ENCODE peak calls at places on chromosome 20, in eight cellular contexts. E is mucosa of descending colon, C is type B pancreatic cell, Z is GM13976, K is left ventricle myocardium inferior, V is mammary epithelial cell, X is WTC11, D is cardiac fibroblast. R is an unnamed sample.

GRCh38 chr20:36493013-36493800 is 48.1 kb upstream of the MYL9 start:
- DNase-seq in E (peak; percentile 28), C (no peak), Z (no peak), K (no peak), V (no peak), X (peak; percentile 56), D (no peak), R (peak; percentile 47)

GRCh38 chr20:17205261-17205660 is 21.6 kb upstream of the PCSK2 start:
- DNase-seq in E (no peak), C (no peak), Z (no peak), K (no peak), V (no peak), X (no peak), D (no peak), R (no peak)

GRCh38 chr20:53660078-53660909 is 66.7 kb upstream of the ZNF217 start:
- DNase-seq in E (peak; percentile 60), C (no peak), Z (peak; percentile 52), K (no peak), V (no peak), X (peak; percentile 23), D (peak; percentile 36), R (no peak)

GRCh38 chr20:48238326-48238725 is 453.0 kb upstream of the SULF2 start:
- DNase-seq in E (no peak), C (no peak), Z (no peak), K (no peak), V (peak; percentile 57), X (no peak), D (peak; percentile 1), R (no peak)

GRCh38 chr20:45229264-45230056 is 8.3 kb downstream of the SEMG2 start:
- DNase-seq in E (peak; percentile 87), C (no peak), Z (peak; percentile 30), K (no peak), V (peak; percentile 47), X (peak; percentile 90), D (peak; percentile 13), R (no peak)

GRCh38 chr20:16945619-16946018 is 197.5 kb downstream of the OTOR start:
- DNase-seq in E (no peak), C (no peak), Z (no peak), K (no peak), V (no peak), X (no peak), D (no peak), R (no peak)

GRCh38 chr20:44540834-44541233 is 19.0 kb upstream of the SERINC3 start:
- DNase-seq in E (no peak), C (no peak), Z (no peak), K (no peak), V (peak; percentile 71), X (no peak), D (peak; percentile 82), R (no peak)

GRCh38 chr20:38275815-38276550 is 15.4 kb upstream of the KIAA1755 start:
- DNase-seq in E (no peak), C (no peak), Z (no peak), K (no peak), V (peak; percentile 83), X (no peak), D (peak; percentile 96), R (no peak)

GRCh38 chr20:732727-733126 is 35.6 kb downstream of the SLC52A3 start:
- DNase-seq in E (no peak), C (no peak), Z (no peak), K (no peak), V (no peak), X (no peak), D (no peak), R (no peak)

DNA sequence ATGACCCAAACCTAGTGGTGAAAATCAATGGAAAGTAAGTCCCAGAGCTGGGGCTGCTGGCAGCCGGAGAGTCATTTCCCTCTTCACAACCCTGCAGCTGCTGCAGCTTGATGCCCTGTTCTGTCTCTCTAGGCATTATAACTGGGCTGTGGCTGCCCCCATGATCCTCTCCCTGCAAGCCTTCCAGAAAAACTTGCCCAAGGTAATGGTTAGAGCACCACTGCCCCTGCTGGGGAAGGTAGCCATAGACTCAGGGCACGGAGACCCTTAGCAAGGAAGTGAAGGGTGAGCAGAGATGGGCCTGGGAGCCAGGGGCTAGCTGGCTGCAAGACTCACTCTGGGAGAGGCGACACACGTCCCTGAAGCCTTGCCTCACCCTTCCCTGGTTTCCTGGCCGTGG is 12.0 kb downstream of the LPIN3 start:
- DNase-seq in E (no peak), C (no peak), Z (no peak), K (no peak), V (no peak), X (no peak), D (no peak), R (no peak)
- TF ChIP-seq CTCF in E (no peak), C (no peak), Z (no peak), K (no peak), V (no peak), X (no peak), D (no peak), R (no peak)

DNA sequence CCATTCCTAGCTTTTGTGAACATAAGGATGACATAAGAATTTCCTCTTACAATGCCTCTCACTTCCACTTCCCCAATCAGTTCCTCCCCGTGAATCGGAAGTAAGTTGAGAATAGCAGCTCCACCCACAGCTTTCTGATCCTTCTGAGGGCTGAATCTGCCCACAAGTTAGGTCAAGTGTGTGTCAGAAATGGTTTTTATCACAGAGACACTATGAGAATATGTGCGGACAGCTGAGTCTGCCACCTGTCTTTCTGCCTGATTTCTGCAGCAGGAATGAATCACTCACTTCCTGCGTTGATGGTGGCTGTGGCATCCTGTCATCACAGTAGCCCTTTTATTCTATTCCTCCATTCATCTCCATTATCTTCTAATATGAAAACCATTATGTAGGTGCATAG is 70.2 kb downstream of the RIN2 start:
- DNase-seq in E (no peak), C (no peak), Z (peak; percentile 72), K (no peak), V (peak; percentile 78), X (no peak), D (peak; percentile 67), R (no peak)
- TF ChIP-seq CTCF in E (no peak), C (no peak), Z (peak; percentile 6), K (peak; percentile 57), V (peak; percentile 40), X (no peak), D (peak; percentile 55), R (no peak)

DNA sequence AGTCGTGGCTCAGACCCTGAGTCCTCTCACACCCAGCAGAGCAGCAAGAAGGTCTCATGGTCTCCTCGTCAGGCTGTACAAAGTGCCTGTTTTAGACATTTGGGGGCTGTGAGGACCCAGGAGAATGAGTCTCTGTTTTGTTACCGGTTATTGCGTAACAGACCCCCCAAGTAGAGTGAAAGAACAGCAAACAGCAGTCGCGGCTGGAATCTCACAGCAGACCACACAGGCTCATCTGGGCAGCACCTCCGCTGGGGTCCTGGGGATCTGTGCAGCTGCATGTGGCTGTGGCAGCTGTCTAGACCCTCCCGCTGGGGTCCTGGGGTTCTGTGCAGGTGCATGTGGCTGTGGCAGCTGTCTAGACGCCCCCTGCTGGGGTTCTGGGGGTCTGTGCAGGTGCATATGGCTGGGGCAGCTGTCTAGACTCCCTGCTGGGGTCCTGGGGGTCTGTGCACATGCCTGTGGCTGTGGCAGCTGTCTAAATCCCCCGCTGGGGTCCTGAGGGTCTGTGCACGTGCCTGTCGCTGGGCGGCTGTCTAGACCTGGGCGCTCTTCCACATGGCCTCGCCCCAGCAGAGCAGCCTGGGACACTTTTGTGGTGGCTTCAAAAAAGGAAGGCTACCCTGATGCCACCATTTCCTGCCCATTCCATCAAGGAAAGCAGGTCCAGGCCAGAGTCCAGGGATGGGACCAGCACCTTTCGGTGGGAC is 24.7 kb downstream of the ENTPD6 start:
- DNase-seq in E (no peak), C (no peak), Z (no peak), K (no peak), V (no peak), X (peak; percentile 42), D (no peak), R (no peak)
- TF ChIP-seq CTCF in E (no peak), C (peak; percentile 54), Z (no peak), K (peak; percentile 31), V (no peak), X (peak; percentile 18), D (peak; percentile 25), R (peak; percentile 48)

GRCh38 chr20:56171087-56172012 is 77.2 kb upstream of the MC3R start:
- DNase-seq in E (no peak), C (no peak), Z (no peak), K (no peak), V (peak; percentile 9), X (no peak), D (peak; percentile 7), R (no peak)
- TF ChIP-seq CTCF in E (no peak), C (peak; percentile 31), Z (no peak), K (peak; percentile 47), V (peak; percentile 48), X (no peak), D (peak; percentile 13), R (peak; percentile 47)

GRCh38 chr20:2671977-2672376 is 8.0 kb upstream of the IDH3B start:
- DNase-seq in E (no peak), C (no peak), Z (no peak), K (no peak), V (no peak), X (peak; percentile 66), D (no peak), R (no peak)
- TF ChIP-seq CTCF in E (no peak), C (peak; percentile 37), Z (peak; percentile 10), K (no peak), V (no peak), X (peak; percentile 25), D (peak; percentile 13), R (no peak)

GRCh38 chr20:47235111-47235510 is 121.4 kb downstream of the ZMYND8 start:
- DNase-seq in E (no peak), C (no peak), Z (no peak), K (no peak), V (no peak), X (no peak), D (no peak), R (no peak)
- TF ChIP-seq CTCF in E (no peak), C (no peak), Z (no peak), K (no peak), V (no peak), X (no peak), D (no peak), R (no peak)

DNA sequence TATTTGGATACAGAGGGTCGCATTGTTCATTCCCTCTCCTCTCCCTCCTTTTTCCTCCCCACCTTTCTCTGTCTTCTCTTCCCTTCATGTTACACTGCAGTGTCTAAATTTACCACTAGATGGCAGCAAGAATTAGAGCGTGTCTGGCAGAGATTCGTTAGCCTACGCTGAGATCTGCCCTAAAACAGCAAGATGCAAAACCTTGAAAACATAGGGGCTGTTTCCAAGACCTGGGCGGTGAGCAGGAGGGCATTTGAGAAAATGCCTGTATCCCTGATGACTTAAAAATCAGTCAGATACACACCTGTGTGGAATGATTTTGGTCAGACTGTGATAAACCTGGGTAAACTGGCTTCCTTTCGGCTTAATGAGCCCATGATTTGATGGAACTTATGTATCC is 101.5 kb upstream of the ISM1 start:
- DNase-seq in E (no peak), C (no peak), Z (peak; percentile 41), K (no peak), V (peak; percentile 57), X (peak; percentile 17), D (peak; percentile 73), R (no peak)
- TF ChIP-seq CTCF in E (peak; percentile 71), C (peak; percentile 95), Z (peak; percentile 84), K (peak; percentile 90), V (peak; percentile 78), X (peak; percentile 67), D (peak; percentile 90), R (peak; percentile 86)

DNA sequence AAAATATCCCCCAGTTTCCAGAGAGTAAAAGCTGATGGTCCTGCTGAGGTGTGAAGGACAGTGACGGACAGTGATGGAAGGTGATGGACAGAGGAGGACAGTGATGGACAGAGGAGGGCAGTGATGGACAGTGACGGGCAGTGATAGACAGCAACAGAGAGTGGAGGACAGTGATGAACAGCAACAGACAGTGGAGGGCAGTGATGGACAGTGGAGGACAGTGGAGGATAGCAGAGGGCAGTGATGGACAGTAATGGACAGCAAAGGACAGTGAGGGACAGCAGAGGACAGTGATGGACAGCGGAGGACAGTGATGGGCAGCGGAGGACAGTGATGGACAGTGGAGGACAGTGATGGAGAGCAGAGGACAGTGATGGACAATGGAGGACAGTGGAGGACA is 2.7 kb upstream of the NKAIN4 start:
- DNase-seq in E (no peak), C (no peak), Z (no peak), K (no peak), V (no peak), X (no peak), D (no peak), R (no peak)
- TF ChIP-seq CTCF in E (no peak), C (no peak), Z (no peak), K (no peak), V (no peak), X (no peak), D (no peak), R (no peak)